ENCODE peak calls at places on chromosomes 16 and 17, in four cellular contexts. K is OCI-LY7, T is fibroblast of lung, A is GM23248. U is an unnamed sample.

GRCh38 chr16:71456801-71457200 is 5.2 kb downstream of the ZNF23 start:
- DNase-seq in K (no peak), T (no peak), A (no peak), U (no peak)

GRCh38 chr17:30389755-30390300 is 11.1 kb downstream of the CPD start:
- DNase-seq in K (no peak), T (no peak), A (peak; percentile 74), U (peak; percentile 60)

GRCh38 chr17:16936536-16937310 is 35.2 kb downstream of the TNFRSF13B start:
- DNase-seq in K (no peak), T (no peak), A (no peak), U (peak; percentile 22)

GRCh38 chr16:87806246-87806607 is 40.4 kb upstream of the KLHDC4 start:
- DNase-seq in K (no peak), T (peak; percentile 36), A (peak; percentile 54), U (peak; percentile 80)

GRCh38 chr17:143785-144281 is 6.5 kb downstream of the SCGB1C2 start:
- DNase-seq in K (peak; percentile 69), T (peak; percentile 50), A (peak; percentile 82), U (peak; percentile 99)

GRCh38 chr17:72657467-72658317 is 434.8 kb downstream of the SLC39A11 start:
- DNase-seq in K (no peak), T (no peak), A (peak; percentile 70), U (no peak)

GRCh38 chr16:52050418-52050817 is 496.5 kb downstream of the TOX3 start:
- DNase-seq in K (no peak), T (peak; percentile 2), A (peak; percentile 1), U (no peak)

GRCh38 chr17:17051791-17052461 is 9.7 kb downstream of the MPRIP start:
- DNase-seq in K (no peak), T (no peak), A (peak; percentile 73), U (peak; percentile 77)

GRCh38 chr17:5678171-5678570 is 93.9 kb upstream of the NLRP1 start:
- DNase-seq in K (no peak), T (no peak), A (no peak), U (no peak)

GRCh38 chr17:14781123-14781522 is 480.2 kb downstream of the HS3ST3B1 start:
- DNase-seq in K (no peak), T (no peak), A (no peak), U (no peak)

GRCh38 chr16:77132051-77132618 is 58.9 kb upstream of the MON1B start:
- DNase-seq in K (no peak), T (no peak), A (no peak), U (no peak)

GRCh38 chr16:86117235-86117634 is 218.3 kb downstream of the IRF8 start:
- DNase-seq in K (no peak), T (no peak), A (no peak), U (no peak)

GRCh38 chr17:68089881-68090280 is 54.3 kb downstream of the KPNA2 start:
- DNase-seq in K (no peak), T (no peak), A (peak; percentile 29), U (peak; percentile 84)

GRCh38 chr17:72588961-72589360 is 468.1 kb downstream of the SOX9 start:
- DNase-seq in K (no peak), T (peak; percentile 51), A (no peak), U (peak; percentile 73)

GRCh38 chr16:24976061-24976779 is 38.9 kb downstream of the ARHGAP17 start:
- DNase-seq in K (no peak), T (no peak), A (no peak), U (no peak)

GRCh38 chr17:62807812-62808575 is at the start of gene MARCHF10:
- DNase-seq in K (peak; percentile 18), T (no peak), A (no peak), U (peak; percentile 78)

GRCh38 chr17:75587718-75588545 is at the start of gene MYO15B:
- DNase-seq in K (no peak), T (no peak), A (peak; percentile 32), U (peak; percentile 86)

GRCh38 chr17:28394717-28395116 is 11.3 kb downstream of the SLC46A1 start:
- DNase-seq in K (no peak), T (no peak), A (peak; percentile 55), U (peak; percentile 89)

GRCh38 chr17:81239714-81240555 is 817 bp downstream of the NDUFAF8 start:
- DNase-seq in K (peak; percentile 76), T (no peak), A (peak; percentile 68), U (peak; percentile 90)

GRCh38 chr16:67939507-67940435 is 3.1 kb upstream of the PSMB10 start:
- DNase-seq in K (peak; percentile 28), T (no peak), A (no peak), U (peak; percentile 73)

GRCh38 chr16:84823484-84823883 is 3.7 kb downstream of the CRISPLD2 start:
- DNase-seq in K (no peak), T (peak; percentile 90), A (peak; percentile 80), U (peak; percentile 46)

GRCh38 chr16:2038359-2039285 is 9.0 kb downstream of the NTHL1 start:
- DNase-seq in K (no peak), T (peak; percentile 47), A (no peak), U (no peak)

GRCh38 chr16:56932588-56933265 is 785 bp downstream of the HERPUD1 start:
- DNase-seq in K (peak; percentile 66), T (peak; percentile 79), A (peak; percentile 83), U (peak; percentile 87)
- H3K4me2 ChIP-seq in K (peak overlapping the region; percentile 82), T (peak overlapping the region; percentile 81), A (peak overlapping the region; percentile 96), U (peak overlapping the region; percentile 99)

GRCh38 chr16:50955311-50955710 is 195.8 kb downstream of the SALL1 start:
- DNase-seq in K (no peak), T (no peak), A (no peak), U (no peak)
- H3K36me3 ChIP-seq in K (no peaks in the 10 kb centered on the region), T (no peaks in the 10 kb centered on the region), A (no peaks in the 10 kb centered on the region), U (no peaks in the 10 kb centered on the region)

GRCh38 chr16:11372073-11372923 is 27.0 kb downstream of the RMI2 start:
- DNase-seq in K (no peak), T (no peak), A (no peak), U (no peak)
- H3K4me2 ChIP-seq in K (peak overlapping the region; percentile 19), T (no peak overlapping the region), A (no peak overlapping the region), U (no peak overlapping the region)

GRCh38 chr16:4488486-4488967 is 12.3 kb downstream of the HMOX2 start:
- DNase-seq in K (no peak), T (no peak), A (peak; percentile 38), U (peak; percentile 11)
- H3K36me3 ChIP-seq in K (peaks cover 56% of the 10 kb centered on the region), T (no peaks in the 10 kb centered on the region), A (no peaks in the 10 kb centered on the region), U (peaks cover 9% of the 10 kb centered on the region)

GRCh38 chr17:35283767-35284166 is 40.9 kb downstream of the SLFN5 start:
- DNase-seq in K (no peak), T (no peak), A (no peak), U (no peak)

GRCh38 chr17:35286120-35286781 is 43.4 kb downstream of the SLFN5 start:
- DNase-seq in K (no peak), T (peak; percentile 21), A (no peak), U (no peak)

GRCh38 chr17:35289222-35289621 is 46.4 kb downstream of the SLFN5 start:
- DNase-seq in K (no peak), T (no peak), A (no peak), U (no peak)

GRCh38 chr17:35284955-35285354 is 42.1 kb downstream of the SLFN5 start:
- DNase-seq in K (no peak), T (no peak), A (no peak), U (no peak)

GRCh38 chr17:35287286-35287811 is 44.5 kb downstream of the SLFN5 start:
- DNase-seq in K (no peak), T (no peak), A (no peak), U (no peak)
- H3K4me2 ChIP-seq in K (no peak overlapping the region), T (no peak overlapping the region), A (no peak overlapping the region), U (no peak overlapping the region)

DNA sequence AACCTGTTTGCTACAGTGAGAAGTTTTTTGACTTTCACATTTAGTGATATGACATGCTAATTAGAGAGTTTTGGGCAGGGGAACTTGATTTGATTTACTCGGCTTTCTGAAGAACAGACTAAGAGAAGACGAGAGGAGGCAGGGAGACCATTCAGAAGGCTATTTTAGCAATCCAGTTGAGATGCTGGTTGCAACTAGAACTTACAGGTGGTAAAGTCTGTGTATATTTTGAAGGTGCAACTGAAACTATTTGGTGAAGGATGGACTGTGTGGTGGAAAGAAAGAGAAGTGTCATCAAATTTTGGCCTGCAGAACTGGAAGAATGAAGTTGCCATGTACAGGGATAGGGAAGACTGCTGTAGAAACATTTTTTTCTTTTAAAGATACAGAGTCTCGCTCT is 42.2 kb upstream of the KPNB1 start:
- DNase-seq in K (no peak), T (no peak), A (no peak), U (no peak)
- H3K36me3 ChIP-seq in K (peaks cover 77% of the 10 kb centered on the region), T (peaks cover 4% of the 10 kb centered on the region), A (peaks cover 38% of the 10 kb centered on the region), U (peaks cover 47% of the 10 kb centered on the region)

DNA sequence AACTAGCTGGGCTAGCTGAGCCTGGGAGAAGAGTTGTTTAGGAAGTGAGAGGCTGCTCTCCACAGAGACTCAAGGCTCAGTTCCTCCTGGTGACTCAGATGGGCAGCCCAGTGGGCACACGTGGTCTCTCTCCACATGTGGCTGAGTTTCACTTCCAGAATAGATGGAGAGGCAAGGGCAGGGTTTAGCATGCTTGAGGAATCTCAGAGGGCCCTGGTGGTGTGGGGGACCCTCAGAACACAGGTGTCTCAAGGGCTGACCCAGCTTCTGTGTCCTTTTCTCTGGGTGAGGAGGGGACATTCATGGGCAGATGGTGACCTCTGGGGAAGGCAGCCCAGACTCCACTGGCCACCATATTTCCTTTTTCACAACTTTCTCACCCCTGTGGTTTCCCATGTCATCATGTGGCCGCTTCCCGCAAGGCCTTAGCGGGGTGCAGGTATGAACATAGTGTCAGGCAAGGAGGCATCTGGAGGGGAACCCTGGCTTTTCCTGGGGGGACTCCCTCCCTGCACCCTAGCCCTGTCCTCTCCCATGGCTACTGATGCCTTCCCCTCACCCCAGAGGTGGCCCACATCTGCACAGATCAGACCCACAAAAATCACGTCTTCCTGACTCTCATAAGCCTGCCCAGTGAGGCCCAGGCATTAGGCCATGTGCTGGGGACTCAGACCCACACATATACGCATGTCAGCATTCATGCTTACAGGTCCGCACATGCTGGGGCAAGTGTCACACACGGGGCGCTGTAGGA is 3.3 kb downstream of the GRN start:
- DNase-seq in K (peak; percentile 91), T (no peak), A (peak; percentile 84), U (peak; percentile 99)
- H3K4me2 ChIP-seq in K (peak overlapping the region; percentile 97), T (no peak overlapping the region), A (no peak overlapping the region), U (no peak overlapping the region)

GRCh38 chr17:82263641-82264040 is 9.9 kb downstream of the CSNK1D start:
- DNase-seq in K (no peak), T (no peak), A (no peak), U (no peak)

GRCh38 chr17:82269882-82270500 is 3.5 kb downstream of the CSNK1D start:
- DNase-seq in K (no peak), T (no peak), A (no peak), U (no peak)

GRCh38 chr17:82269138-82269881 is 4.2 kb downstream of the CSNK1D start:
- DNase-seq in K (no peak), T (no peak), A (no peak), U (no peak)

GRCh38 chr17:82267575-82268379 is 5.7 kb downstream of the CSNK1D start:
- DNase-seq in K (no peak), T (peak; percentile 96), A (peak; percentile 98), U (peak; percentile 99)

DNA sequence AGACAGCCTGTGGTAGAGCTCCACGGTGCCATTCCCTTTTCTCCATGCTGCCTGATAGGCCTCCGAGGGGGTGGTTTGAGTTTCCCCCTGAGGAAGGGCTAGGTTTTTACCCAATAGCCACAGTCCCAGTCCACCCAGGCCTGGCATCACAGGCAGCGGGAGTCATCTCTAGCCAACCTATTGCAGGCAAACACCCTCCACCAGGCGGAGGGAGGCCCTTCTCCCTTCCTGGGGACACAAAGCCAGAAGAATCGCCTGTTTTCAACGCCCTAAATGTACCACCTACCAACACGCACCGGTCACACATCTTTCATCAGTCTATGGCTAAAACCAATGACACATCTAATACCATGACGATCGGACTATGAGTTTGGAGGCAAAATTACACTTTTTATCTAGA is 7.4 kb downstream of the CSNK1D start:
- DNase-seq in K (no peak), T (no peak), A (no peak), U (peak; percentile 74)
- H3K36me3 ChIP-seq in K (peaks cover 99% of the 10 kb centered on the region), T (peaks cover 33% of the 10 kb centered on the region), A (peaks cover 37% of the 10 kb centered on the region), U (peaks cover 74% of the 10 kb centered on the region)